ENCODE peak calls at places on chromosomes 1 and 21, in four cellular contexts. K is IMR-90, B is H1, H is mesendoderm. O is an unnamed sample.

GRCh38 chr1:202247837-202248795 is 54.5 kb downstream of the LGR6 start:
- DNase-seq in K (no peak), B (no peak), H (peak), O (peak)

GRCh38 chr1:37509181-37509580 is 5.4 kb downstream of the MEAF6 start:
- DNase-seq in H (peak), K (peak), B (no peak), O (no peak)

GRCh38 chr1:236018885-236019453 is 45.9 kb downstream of the NID1 start:
- DNase-seq in B (no peak), K (peak), H (no peak), O (no peak)

GRCh38 chr1:60716472-60716871 is 365.9 kb upstream of the NFIA start:
- DNase-seq in B (no peak), K (no peak), H (no peak), O (no peak)

GRCh38 chr1:232038704-232039103 is 412.1 kb downstream of the DISC1 start:
- DNase-seq in B (no peak), H (no peak), K (no peak), O (no peak)

GRCh38 chr1:58898739-58899580 is 115.1 kb upstream of the JUN start:
- DNase-seq in B (no peak), H (peak), K (peak), O (no peak)

GRCh38 chr1:30779294-30780071 is 21.9 kb upstream of the LAPTM5 start:
- DNase-seq in B (peak), K (peak), H (peak), O (peak)

GRCh38 chr1:214603819-214604252 is 841 bp downstream of the CENPF start:
- DNase-seq in B (no peak), H (peak), K (no peak), O (no peak)

GRCh38 chr1:156285437-156285836 is 1.3 kb downstream of the TMEM79 start:
- DNase-seq in H (no peak), K (no peak), B (no peak), O (no peak)

GRCh38 chr1:84264961-84265360 is 36.5 kb upstream of the SAMD13 start:
- DNase-seq in B (no peak), K (no peak), H (no peak), O (no peak)

GRCh38 chr21:25506268-25506667 is 101.0 kb downstream of the MRPL39 start:
- DNase-seq in K (no peak), H (no peak), B (no peak), O (no peak)

GRCh38 chr1:202802998-202803932 is 5.0 kb downstream of the KDM5B start:
- DNase-seq in H (peak), B (no peak), K (peak), O (no peak)

GRCh38 chr1:106717561-106717960 is 338.9 kb upstream of the PRMT6 start:
- DNase-seq in H (no peak), K (no peak), B (no peak), O (no peak)

GRCh38 chr1:246067432-246068021 is 439.6 kb downstream of the SMYD3 start:
- DNase-seq in B (no peak), K (peak), H (no peak), O (no peak)

GRCh38 chr1:66207484-66207883 is 326.5 kb upstream of the SGIP1 start:
- DNase-seq in K (peak), B (no peak), H (no peak), O (no peak)

GRCh38 chr1:222817529-222817928 is 2.7 kb downstream of the DISP1 start:
- DNase-seq in H (peak), K (peak), B (no peak), O (no peak)

GRCh38 chr1:101781437-101781836 is 215.3 kb downstream of the OLFM3 start:
- DNase-seq in B (no peak), H (no peak), K (no peak), O (no peak)

GRCh38 chr1:61448934-61449368 is 276.0 kb downstream of the TM2D1 start:
- DNase-seq in B (no peak), H (no peak), K (no peak), O (no peak)

GRCh38 chr1:24541711-24542346 is 14.1 kb upstream of the NCMAP start:
- DNase-seq in B (no peak), K (no peak), H (no peak), O (no peak)

GRCh38 chr1:21639594-21640041 is 29.5 kb downstream of the RAP1GAP start:
- DNase-seq in B (no peak), H (peak), K (no peak), O (no peak)

GRCh38 chr1:228879164-228879563 is 143.9 kb downstream of the RHOU start:
- DNase-seq in B (no peak), K (no peak), H (no peak), O (no peak)

GRCh38 chr1:96596226-96596625 is 125.4 kb upstream of the PTBP2 start:
- DNase-seq in B (peak), K (peak), H (peak), O (peak)

GRCh38 chr1:111592389-111593361 is 26.9 kb upstream of the RAP1A start:
- DNase-seq in B (no peak), H (peak), K (peak), O (peak)

GRCh38 chr1:4977701-4978100 is 323.3 kb downstream of the AJAP1 start:
- DNase-seq in B (no peak), H (no peak), K (no peak), O (no peak)

GRCh38 chr1:209455666-209456065 is 127.8 kb upstream of the CAMK1G start:
- DNase-seq in H (peak), B (no peak), K (no peak), O (no peak)

GRCh38 chr1:10900265-10900651 is 103.8 kb upstream of the CASZ1 start:
- DNase-seq in B (no peak), H (peak), K (no peak), O (no peak)

GRCh38 chr1:183379951-183380350 is 38.2 kb downstream of the NMNAT2 start:
- DNase-seq in H (no peak), K (no peak), B (no peak), O (no peak)

GRCh38 chr1:12052008-12052573 is 11.0 kb upstream of the TNFRSF8 start:
- DNase-seq in B (no peak), H (peak), K (peak), O (peak)

GRCh38 chr1:183635112-183635605 is 424 bp downstream of the ARPC5 start:
- DNase-seq in B (no peak), H (no peak), K (no peak), O (no peak)

GRCh38 chr1:8247821-8248436 is 70.0 kb upstream of the SLC45A1 start:
- DNase-seq in H (no peak), B (no peak), K (no peak), O (no peak)

GRCh38 chr1:172390620-172391491 is 29.6 kb upstream of the C1orf105 start:
- DNase-seq in B (no peak), K (no peak), H (peak), O (peak)

GRCh38 chr1:218431476-218431875 is 86.3 kb downstream of the TGFB2 start:
- DNase-seq in K (no peak), B (no peak), H (no peak), O (no peak)

GRCh38 chr1:42756956-42757891 is 9.6 kb downstream of the P3H1 start:
- DNase-seq in H (peak), K (peak), B (no peak), O (peak)

GRCh38 chr1:53573522-53573921 is 114.3 kb downstream of the DMRTB1 start:
- DNase-seq in B (no peak), K (no peak), H (no peak), O (no peak)

GRCh38 chr1:3649342-3650247 is at the start of gene WRAP73:
- DNase-seq in H (peak), B (peak), K (peak), O (peak)
- H3K56ac ChIP-seq in H (peak), B (no peak), K (no peak), O (no peak)

GRCh38 chr1:23367451-23367790 is 2.2 kb downstream of the ZNF436 start:
- DNase-seq in K (no peak), H (no peak), B (no peak), O (no peak)
- H2BK120ac ChIP-seq in K (no peak), H (no peak), B (no peak), O (no peak)

DNA sequence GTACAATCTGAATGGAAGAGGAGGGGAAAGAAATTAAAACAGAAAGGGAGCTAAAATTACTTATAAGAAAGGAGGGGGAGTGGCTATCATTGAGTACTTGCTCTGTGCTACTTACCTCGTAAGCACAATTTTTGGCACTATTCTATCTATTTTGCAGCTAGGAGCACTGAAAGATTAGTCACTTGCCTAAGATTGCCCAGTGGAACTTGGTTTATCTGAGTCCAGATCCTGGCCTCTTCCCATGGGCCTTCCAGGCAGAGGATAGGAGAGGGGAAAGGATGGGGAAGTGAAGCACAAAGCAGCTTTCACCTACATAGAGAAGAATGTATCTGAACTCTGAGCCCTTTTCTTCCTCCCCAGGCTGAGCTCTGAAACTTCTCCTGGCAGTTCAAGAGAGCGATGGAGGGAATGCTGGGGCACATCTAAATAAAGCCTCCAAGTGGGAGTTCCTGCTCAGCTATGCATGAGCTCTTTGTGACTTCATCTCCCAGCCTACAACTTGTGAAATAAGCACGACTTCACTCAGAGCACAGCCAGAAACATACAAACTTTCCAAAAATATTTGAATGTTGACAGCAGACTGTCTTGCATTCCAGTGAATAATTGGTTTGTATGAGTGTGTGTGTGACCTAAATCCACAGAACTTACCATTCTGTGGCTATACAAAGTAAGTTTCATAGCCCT is 29.4 kb downstream of the HMGB4 start:
- DNase-seq in B (no peak), H (peak), K (peak), O (no peak)
- H3K56ac ChIP-seq in B (no peak), H (no peak), K (no peak), O (no peak)

DNA sequence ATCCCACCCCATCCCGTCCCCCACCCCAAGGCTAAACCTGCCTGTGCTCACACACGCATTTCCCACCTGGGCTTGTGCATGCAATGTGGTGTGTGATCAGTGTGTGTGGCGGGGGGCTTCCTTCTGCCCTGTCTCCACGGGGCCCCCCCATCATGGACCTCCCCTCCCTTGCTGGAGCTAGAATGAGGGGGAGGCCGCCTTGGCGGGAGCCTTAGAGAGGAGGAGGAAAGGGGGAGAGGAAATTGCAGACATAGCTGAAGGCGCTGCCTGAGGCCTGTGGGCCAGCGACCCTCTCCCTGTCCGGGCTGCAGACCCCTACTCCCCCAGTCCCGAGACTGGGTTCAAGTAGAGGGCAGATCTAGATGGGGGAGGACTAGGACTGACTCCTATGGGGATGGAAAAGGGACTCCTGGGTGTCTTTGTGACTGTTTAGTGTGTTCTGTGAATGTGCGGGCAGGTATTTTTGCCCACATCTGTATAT is 917 bp upstream of the EVA1B start:
- DNase-seq in K (no peak), H (no peak), B (no peak), O (no peak)
- H2BK120ac ChIP-seq in K (peak), H (no peak), B (no peak), O (no peak)

GRCh38 chr1:154787171-154787570 is 82.9 kb downstream of the KCNN3 start:
- DNase-seq in B (no peak), K (no peak), H (no peak), O (no peak)
- H3K56ac ChIP-seq in B (peak), K (no peak), H (no peak), O (no peak)

GRCh38 chr1:26874896-26875295 is 11.9 kb downstream of the SFN start:
- DNase-seq in H (peak), B (no peak), K (no peak), O (no peak)
- H2BK120ac ChIP-seq in H (no peak), B (no peak), K (no peak), O (no peak)

GRCh38 chr1:178683304-178683703 is 41.7 kb upstream of the RALGPS2 start:
- DNase-seq in B (no peak), K (no peak), H (no peak), O (no peak)

GRCh38 chr1:178682429-178682828 is 42.6 kb upstream of the RALGPS2 start:
- DNase-seq in H (no peak), K (no peak), B (no peak), O (no peak)

GRCh38 chr1:178684542-178685000 is 40.5 kb upstream of the RALGPS2 start:
- DNase-seq in H (no peak), K (peak), B (no peak), O (no peak)

GRCh38 chr1:178684111-178684510 is 40.9 kb upstream of the RALGPS2 start:
- DNase-seq in H (no peak), K (no peak), B (no peak), O (no peak)

GRCh38 chr1:178682886-178683285 is 42.2 kb upstream of the RALGPS2 start:
- DNase-seq in B (no peak), H (no peak), K (no peak), O (no peak)
- H3K56ac ChIP-seq in B (no peak), H (no peak), K (no peak), O (no peak)

DNA sequence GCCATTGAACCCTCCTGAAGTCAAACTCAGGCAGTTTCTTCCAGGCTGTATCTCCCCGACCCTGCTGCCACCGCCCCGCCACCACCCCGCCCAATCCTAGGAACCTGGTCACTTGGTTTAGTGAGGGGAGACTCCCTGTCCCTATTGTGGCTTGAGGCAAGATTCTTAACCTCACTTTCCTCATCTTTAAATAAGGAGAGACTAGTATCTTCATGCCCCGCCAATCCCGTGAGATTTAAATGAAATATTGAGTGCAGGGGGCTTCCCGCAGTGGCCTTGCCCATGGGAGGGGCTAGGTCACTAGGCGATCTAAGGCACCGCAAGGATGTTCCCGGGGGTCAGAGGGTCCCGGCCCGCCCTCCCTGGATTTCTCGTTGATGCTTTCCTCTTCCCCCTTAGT is 998 bp downstream of the KDF1 start:
- DNase-seq in K (no peak), H (no peak), B (no peak), O (no peak)
- H2BK120ac ChIP-seq in K (no peak), H (no peak), B (no peak), O (no peak)

GRCh38 chr21:33313611-33314010 is 11.2 kb upstream of the IFNAR1 start:
- DNase-seq in H (no peak), K (no peak), B (no peak), O (no peak)
- H3K56ac ChIP-seq in H (no peak), K (no peak), B (no peak), O (no peak)

O was measured in H9.